ENCODE peak calls at places on chromosomes 7 and 10, in eight cellular contexts. R is colonic mucosa, J is cardiac muscle cell, O is tibial artery, G is PC-3, M is Peyer's patch, H is hepatocyte, E is H9. K is an unnamed sample. For H3K4me1, the result is how much of the 10 kb centered on the place peaks cover.

GRCh38 chr7:128827248-128827958 is 2.8 kb upstream of the FLNC start:
- DNase-seq in E (peak), R (no peak), M (no peak), G (peak), J (peak), O (peak), H (peak), K (no peak)

GRCh38 chr7:96708872-96709271 is 774 bp downstream of the SEM1 start:
- DNase-seq in G (no peak), R (no peak), M (no peak), H (no peak), E (no peak), O (no peak), J (no peak), K (no peak)

GRCh38 chr10:21372651-21373410 is 152.7 kb downstream of the SKIDA1 start:
- DNase-seq in G (peak), J (peak), M (no peak), H (peak), R (peak), E (no peak), O (peak), K (peak)

GRCh38 chr10:6383099-6383812 is 180.5 kb downstream of the PFKFB3 start:
- DNase-seq in J (peak), H (peak), O (no peak), E (no peak), G (no peak), M (no peak), R (no peak), K (no peak)

GRCh38 chr7:107692501-107692900 is 31.9 kb downstream of the SLC26A4 start:
- DNase-seq in O (no peak), E (no peak), J (no peak), G (no peak), R (no peak), H (no peak), M (no peak), K (no peak)

GRCh38 chr7:13099197-13099795 is 411.9 kb downstream of the ARL4A start:
- DNase-seq in O (no peak), E (no peak), M (no peak), J (no peak), G (peak), H (no peak), R (no peak), K (peak)

GRCh38 chr7:107989618-107990373 is 13.2 kb downstream of the LAMB1 start:
- DNase-seq in E (no peak), R (no peak), J (peak), O (peak), G (no peak), H (no peak), M (no peak), K (no peak)

GRCh38 chr10:49365275-49365674 is 30.6 kb downstream of the DRGX start:
- DNase-seq in E (no peak), J (no peak), G (no peak), H (no peak), R (no peak), O (no peak), M (no peak), K (no peak)

GRCh38 chr10:72692897-72693598 is 1.1 kb downstream of the MCU start:
- DNase-seq in M (no peak), E (no peak), R (peak), H (peak), G (peak), O (no peak), J (peak), K (no peak)

GRCh38 chr7:156722427-156722826 is 81.9 kb downstream of the RNF32 start:
- DNase-seq in O (no peak), E (no peak), J (no peak), G (no peak), H (no peak), M (no peak), R (no peak), K (no peak)

GRCh38 chr7:29337628-29338116 is 143.1 kb downstream of the CHN2 start:
- DNase-seq in R (no peak), O (no peak), M (peak), H (no peak), G (no peak), E (no peak), J (peak), K (no peak)

GRCh38 chr7:2966466-2967078 is 77.1 kb downstream of the CARD11 start:
- DNase-seq in O (peak), R (no peak), J (no peak), E (peak), M (no peak), H (no peak), G (no peak), K (no peak)

GRCh38 chr10:76117949-76118348 is 686.5 kb downstream of the LRMDA start:
- DNase-seq in E (no peak), O (no peak), J (no peak), G (peak), H (no peak), R (no peak), M (no peak), K (peak)

GRCh38 chr10:30391266-30391665 is 42.2 kb upstream of the MTPAP start:
- DNase-seq in M (no peak), H (no peak), E (no peak), J (no peak), R (no peak), O (no peak), G (no peak), K (no peak)

GRCh38 chr7:127979113-127979727 is 52.0 kb downstream of the LRRC4 start:
- DNase-seq in H (peak), J (no peak), G (no peak), O (no peak), R (no peak), M (no peak), E (peak), K (no peak)

GRCh38 chr10:112983444-112984056 is 33.5 kb downstream of the TCF7L2 start:
- DNase-seq in H (no peak), M (no peak), O (no peak), R (no peak), J (no peak), G (no peak), E (no peak), K (no peak)

GRCh38 chr10:112984756-112985155 is 34.7 kb downstream of the TCF7L2 start:
- DNase-seq in M (no peak), O (no peak), J (no peak), R (no peak), H (no peak), E (no peak), G (no peak), K (no peak)

GRCh38 chr10:112980908-112981307 is 30.9 kb downstream of the TCF7L2 start:
- DNase-seq in R (no peak), M (no peak), J (no peak), O (no peak), E (no peak), G (no peak), H (no peak), K (no peak)

GRCh38 chr10:112979927-112980326 is 29.9 kb downstream of the TCF7L2 start:
- DNase-seq in G (no peak), E (no peak), O (no peak), M (no peak), R (no peak), J (no peak), H (no peak), K (no peak)

GRCh38 chr10:112981553-112981952 is 31.5 kb downstream of the TCF7L2 start:
- DNase-seq in R (no peak), H (no peak), O (no peak), G (no peak), J (no peak), M (no peak), E (no peak), K (no peak)
- H3K4me1 ChIP-seq in R (under half), H (under half), O (under half), G (under half), J (under half), M (under half), E (under half), K (under half)

GRCh38 chr7:116771640-116772039 is 90.7 kb upstream of the CAPZA2 start:
- DNase-seq in E (no peak), G (no peak), J (no peak), R (peak), H (peak), M (no peak), O (no peak), K (no peak)

GRCh38 chr7:116772423-116772852 is 89.9 kb upstream of the CAPZA2 start:
- DNase-seq in M (no peak), G (peak), J (peak), H (no peak), E (no peak), O (no peak), R (no peak), K (peak)

GRCh38 chr7:116770941-116771340 is 91.4 kb upstream of the CAPZA2 start:
- DNase-seq in H (no peak), R (no peak), G (peak), J (no peak), E (no peak), M (no peak), O (no peak), K (no peak)

GRCh38 chr7:116766881-116767280 is 94.9 kb downstream of the MET start:
- DNase-seq in J (no peak), M (no peak), G (no peak), R (no peak), H (no peak), O (no peak), E (no peak), K (no peak)

DNA sequence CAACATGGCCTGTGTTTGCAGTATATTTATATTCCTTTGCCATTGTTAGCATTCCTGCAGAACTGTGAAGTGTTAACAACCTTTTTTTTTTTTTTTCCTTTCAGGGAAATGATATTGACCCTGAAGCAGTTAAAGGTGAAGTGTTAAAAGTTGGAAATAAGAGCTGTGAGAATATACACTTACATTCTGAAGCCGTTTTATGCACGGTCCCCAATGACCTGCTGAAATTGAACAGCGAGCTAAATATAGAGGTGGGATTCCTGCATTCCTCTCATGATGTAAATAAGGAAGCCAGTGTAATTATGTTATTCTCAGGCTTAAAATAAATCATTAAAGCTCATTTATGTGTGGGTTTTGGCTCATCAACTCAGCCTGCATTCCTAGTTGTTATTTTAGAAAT is 92.8 kb upstream of the CAPZA2 start:
- DNase-seq in M (no peak), G (no peak), R (no peak), O (no peak), H (no peak), J (no peak), E (no peak), K (no peak)
- TF ChIP-seq CTCF in M (no peak), G (no peak), R (no peak), O (no peak), H (no peak), J (no peak), E (no peak), K (no peak)

GRCh38 chr10:114288424-114289095 is 49.5 kb downstream of the VWA2 start:
- DNase-seq in M (no peak), R (no peak), J (no peak), E (no peak), G (no peak), H (no peak), O (peak), K (no peak)

GRCh38 chr10:114290038-114290437 is 51.0 kb downstream of the VWA2 start:
- DNase-seq in O (no peak), E (no peak), H (no peak), G (no peak), M (no peak), J (no peak), R (no peak), K (no peak)

GRCh38 chr10:114291516-114291915 is 52.5 kb downstream of the VWA2 start:
- DNase-seq in H (no peak), M (no peak), E (no peak), R (no peak), O (no peak), J (no peak), G (no peak), K (no peak)

GRCh38 chr10:114289096-114289436 is 50.0 kb downstream of the VWA2 start:
- DNase-seq in E (no peak), H (no peak), M (no peak), J (no peak), O (no peak), R (no peak), G (no peak), K (no peak)

DNA sequence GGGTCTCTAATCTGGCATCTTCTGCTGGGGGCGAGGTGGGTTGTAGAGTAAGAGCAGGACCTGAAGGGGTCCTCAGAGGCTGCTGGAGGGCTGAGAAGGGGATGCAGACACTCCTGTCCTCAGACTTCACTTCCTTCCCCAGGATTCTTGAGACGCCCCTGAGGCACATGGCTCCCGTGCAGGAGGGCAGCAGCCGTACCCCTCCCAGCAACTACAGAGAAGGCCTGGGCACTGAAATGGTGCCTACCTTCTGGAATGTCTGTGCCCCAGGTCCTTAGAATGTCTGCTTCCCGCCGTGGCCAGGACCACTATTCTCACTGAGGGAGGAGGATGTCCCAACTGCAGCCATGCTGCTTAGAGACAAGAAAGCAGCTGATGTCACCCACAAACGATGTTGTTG is 52.0 kb downstream of the VWA2 start:
- DNase-seq in R (no peak), G (no peak), H (no peak), M (no peak), J (no peak), E (no peak), O (no peak), K (no peak)
- H3K4me1 ChIP-seq in R (under half), G (under half), H (under half), M (under half), J (under half), E (under half), O (under half), K (under half)

GRCh38 chr7:608361-608760 is 88.7 kb upstream of the PDGFA start:
- DNase-seq in H (no peak), E (no peak), G (no peak), M (no peak), R (no peak), J (no peak), O (no peak), K (no peak)

GRCh38 chr7:604884-605531 is 85.4 kb upstream of the PDGFA start:
- DNase-seq in O (peak), J (no peak), G (no peak), M (no peak), R (no peak), H (no peak), E (no peak), K (no peak)

GRCh38 chr7:604038-604883 is 84.6 kb upstream of the PDGFA start:
- DNase-seq in M (peak), R (peak), H (no peak), O (peak), G (no peak), J (peak), E (no peak), K (no peak)

GRCh38 chr7:607938-608337 is 88.3 kb upstream of the PDGFA start:
- DNase-seq in E (no peak), O (no peak), G (no peak), R (no peak), H (no peak), M (no peak), J (no peak), K (no peak)

GRCh38 chr7:605661-606450 is 86.2 kb upstream of the PDGFA start:
- DNase-seq in O (no peak), E (no peak), H (no peak), J (no peak), M (no peak), R (no peak), G (no peak), K (no peak)
- TF ChIP-seq CTCF in O (no peak), E (no peak), H (no peak), J (no peak), M (no peak), R (no peak), G (no peak), K (no peak)

GRCh38 chr10:110788620-110789385 is 82.9 kb upstream of the PDCD4 start:
- DNase-seq in O (no peak), J (peak), G (no peak), R (no peak), H (peak), E (no peak), M (no peak), K (no peak)
- H3K4me1 ChIP-seq in O (under half), J (half or more), G (under half), R (under half), H (half or more), E (under half), M (under half), K (under half)

GRCh38 chr7:43456200-43456599 is 126.7 kb upstream of the STK17A start:
- DNase-seq in R (no peak), H (no peak), G (no peak), E (no peak), M (no peak), J (no peak), O (no peak), K (no peak)
- TF ChIP-seq CTCF in R (no peak), H (peak), G (no peak), E (peak), M (peak), J (no peak), O (no peak), K (peak)

DNA sequence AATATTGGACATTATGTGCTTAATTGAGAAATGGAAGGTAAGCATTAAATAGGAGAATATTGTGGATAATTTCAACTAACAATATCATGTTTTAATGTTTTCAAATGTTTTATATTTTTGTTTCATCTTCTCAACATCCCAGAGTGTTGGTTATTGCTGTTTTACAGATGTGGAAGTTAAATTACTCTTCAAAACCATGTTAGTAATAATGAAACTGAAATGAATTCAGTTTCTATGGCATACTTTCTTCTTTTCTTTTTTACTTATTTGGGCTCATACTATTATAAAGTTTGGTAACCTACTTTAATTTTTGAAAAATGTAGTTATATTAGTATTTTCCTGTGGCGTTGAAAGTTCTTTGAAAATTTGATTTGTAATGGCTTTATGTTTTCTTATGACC is 4.2 kb downstream of the GLRX3 start:
- DNase-seq in H (no peak), O (no peak), R (no peak), J (no peak), M (no peak), E (no peak), G (no peak), K (no peak)
- H3K4me1 ChIP-seq in H (under half), O (under half), R (under half), J (under half), M (under half), E (under half), G (under half), K (under half)

GRCh38 chr7:85065888-85066485 is 120.9 kb downstream of the SEMA3D start:
- DNase-seq in R (no peak), E (no peak), O (no peak), J (peak), G (no peak), H (no peak), M (no peak), K (no peak)
- TF ChIP-seq CTCF in R (no peak), E (no peak), O (no peak), J (no peak), G (no peak), H (no peak), M (no peak), K (no peak)